ENCODE peak calls at places on chromosomes 7 and 10, in seven cellular contexts. Y is heart left ventricle, E is A549, O is stomach, V is lower lobe of right lung, N is left ventricle myocardium inferior, K is adrenal gland. L is an unnamed sample.
A peak's percentile ranks its signal among the peaks of the same experiment; 100 is the strongest.

GRCh38 chr10:80265740-80266512 is 23.5 kb downstream of the MAT1A start:
- DNase-seq in E (no peak), N (no peak), K (no peak), Y (no peak), V (no peak), O (no peak), L (no peak)

GRCh38 chr7:12728192-12728538 is 40.7 kb downstream of the ARL4A start:
- DNase-seq in N (no peak), K (no peak), V (no peak), E (no peak), O (no peak), Y (peak; percentile 25), L (no peak)

GRCh38 chr7:129975309-129975708 is 22.5 kb upstream of the UBE2H start:
- DNase-seq in N (no peak), O (no peak), E (no peak), Y (no peak), K (no peak), V (no peak), L (no peak)

GRCh38 chr7:157526604-157527003 is 189.8 kb downstream of the DNAJB6 start:
- DNase-seq in N (no peak), O (peak; percentile 21), Y (no peak), K (no peak), V (no peak), E (no peak), L (peak; percentile 45)

GRCh38 chr7:87225696-87226095 is 6.2 kb upstream of the TMEM243 start:
- DNase-seq in K (no peak), E (peak; percentile 26), O (no peak), V (no peak), N (no peak), Y (no peak), L (no peak)

GRCh38 chr7:123608991-123609882 is 7.6 kb downstream of the ASB15 start:
- DNase-seq in N (no peak), E (no peak), Y (no peak), O (no peak), V (no peak), K (no peak), L (no peak)

GRCh38 chr10:124211921-124212320 is 118.5 kb upstream of the CHST15 start:
- DNase-seq in E (no peak), K (no peak), Y (no peak), N (no peak), O (no peak), V (no peak), L (no peak)

GRCh38 chr7:117008849-117009531 is 55.7 kb downstream of the ST7 start:
- DNase-seq in V (no peak), N (no peak), O (no peak), Y (no peak), K (no peak), E (no peak), L (no peak)

GRCh38 chr7:120996333-120996982 is 7.9 kb downstream of the CPED1 start:
- DNase-seq in Y (peak; percentile 89), E (no peak), N (peak; percentile 21), V (peak; percentile 48), O (peak; percentile 75), K (peak; percentile 87), L (peak; percentile 73)

GRCh38 chr10:4315529-4315928 is 510.5 kb upstream of the AKR1E2 start:
- DNase-seq in N (no peak), K (no peak), Y (peak; percentile 68), O (no peak), V (no peak), E (no peak), L (no peak)

GRCh38 chr7:98398567-98399372 is 2.1 kb downstream of the BAIAP2L1 start:
- DNase-seq in E (peak; percentile 70), N (no peak), Y (no peak), K (no peak), V (no peak), O (no peak), L (no peak)

GRCh38 chr10:59977486-59977885 is 71.1 kb upstream of the CCDC6 start:
- DNase-seq in V (no peak), Y (no peak), N (no peak), E (no peak), K (no peak), O (no peak), L (no peak)

GRCh38 chr7:148687555-148687954 is 11.1 kb upstream of the CUL1 start:
- DNase-seq in N (no peak), K (no peak), O (no peak), E (no peak), V (no peak), Y (no peak), L (no peak)

GRCh38 chr7:148434181-148434769 is 156.3 kb upstream of the C7orf33 start:
- DNase-seq in K (no peak), O (no peak), E (no peak), V (no peak), N (no peak), Y (no peak), L (no peak)

GRCh38 chr10:129631870-129632623 is 165.0 kb downstream of the MGMT start:
- DNase-seq in E (no peak), O (no peak), V (no peak), K (no peak), Y (no peak), N (no peak), L (no peak)

GRCh38 chr10:52030975-52031374 is 283.1 kb upstream of the DKK1 start:
- DNase-seq in N (no peak), O (no peak), K (no peak), Y (no peak), V (no peak), E (no peak), L (no peak)

GRCh38 chr10:93445097-93445960 is 36.8 kb downstream of the MYOF start:
- DNase-seq in E (peak; percentile 99), O (peak; percentile 97), N (peak; percentile 81), V (peak; percentile 96), Y (peak; percentile 83), K (peak; percentile 90), L (peak; percentile 98)

DNA sequence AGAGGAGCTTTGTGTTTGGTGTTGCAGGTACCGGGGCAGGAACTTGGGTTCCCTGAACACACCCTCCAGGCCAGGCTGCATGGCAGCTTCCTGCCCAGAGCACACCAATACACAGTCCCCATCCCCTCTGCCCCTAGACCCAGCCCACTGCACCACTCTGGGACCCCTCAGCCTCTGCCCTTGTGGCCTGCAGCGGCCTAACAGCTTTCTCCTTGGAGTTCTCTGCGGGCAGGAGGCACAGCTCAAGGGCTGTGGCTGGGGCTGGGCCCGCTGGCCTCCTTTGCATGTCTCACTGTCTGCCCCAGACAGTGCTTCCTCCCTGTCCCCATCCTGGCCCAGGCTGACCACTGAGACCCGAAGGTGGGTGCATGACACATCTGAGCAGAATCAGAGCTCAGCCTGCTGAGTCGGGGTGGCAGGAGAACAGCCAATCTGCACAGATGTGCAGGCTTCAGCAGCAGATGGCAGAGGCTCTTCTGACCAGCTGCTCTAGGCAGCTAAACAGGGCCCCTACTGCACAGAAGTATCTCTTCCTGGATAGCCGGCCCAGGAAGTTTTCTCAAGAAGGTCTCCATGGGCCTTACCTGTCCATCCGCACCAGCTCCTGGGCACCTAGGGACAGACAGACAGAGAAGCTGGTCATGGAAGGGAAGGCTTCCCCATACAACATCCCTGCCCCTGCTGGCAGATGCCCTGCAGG is 20.8 kb downstream of the VSIR start:
- DNase-seq in O (no peak), Y (no peak), K (no peak), N (no peak), E (no peak), V (no peak), L (no peak)
- H3K4me1 ChIP-seq in O (peaks cover 43% of the 10 kb centered on the region), Y (peaks cover 30% of the 10 kb centered on the region), K (peaks cover 21% of the 10 kb centered on the region), N (peaks cover 97% of the 10 kb centered on the region), E (peaks cover 15% of the 10 kb centered on the region), V (peaks cover 93% of the 10 kb centered on the region), L (peaks cover 2% of the 10 kb centered on the region)

GRCh38 chr10:48231699-48232315 is 42.7 kb downstream of the FRMPD2 start:
- DNase-seq in N (no peak), O (no peak), K (no peak), V (no peak), E (no peak), Y (no peak), L (no peak)

GRCh38 chr10:48234807-48235206 is 39.7 kb downstream of the FRMPD2 start:
- DNase-seq in O (no peak), E (no peak), K (no peak), Y (no peak), V (no peak), N (no peak), L (peak; percentile 11)

GRCh38 chr10:48232717-48233447 is 41.6 kb downstream of the FRMPD2 start:
- DNase-seq in K (no peak), O (no peak), Y (no peak), E (no peak), N (no peak), V (no peak), L (no peak)

GRCh38 chr10:48234295-48234694 is 40.2 kb downstream of the FRMPD2 start:
- DNase-seq in E (no peak), N (no peak), Y (no peak), O (no peak), V (no peak), K (no peak), L (no peak)

DNA sequence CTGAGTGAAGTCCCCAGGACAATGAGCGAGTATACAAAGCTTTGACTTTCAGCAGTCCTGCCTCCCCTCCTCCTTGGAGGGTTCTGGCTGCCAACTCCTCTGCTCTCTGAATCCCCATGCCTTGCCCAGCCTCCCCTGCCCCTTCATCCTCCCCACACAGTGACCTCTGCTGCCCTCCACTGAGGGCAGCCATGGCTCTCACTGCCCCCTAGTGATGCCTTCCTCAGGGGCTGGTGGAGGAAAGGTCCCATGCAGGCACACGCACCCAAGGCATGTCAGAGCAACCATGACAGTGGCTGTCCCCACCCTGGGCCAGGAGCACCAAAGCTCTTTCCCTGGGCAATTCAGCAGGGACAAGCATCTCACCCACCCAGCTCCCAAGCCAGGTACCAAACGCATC is 40.9 kb downstream of the FRMPD2 start:
- DNase-seq in O (no peak), E (no peak), V (no peak), Y (no peak), K (no peak), N (no peak), L (no peak)
- TF ChIP-seq CTCF in O (no peak), E (no peak), V (no peak), Y (no peak), K (no peak), N (no peak), L (no peak)

DNA sequence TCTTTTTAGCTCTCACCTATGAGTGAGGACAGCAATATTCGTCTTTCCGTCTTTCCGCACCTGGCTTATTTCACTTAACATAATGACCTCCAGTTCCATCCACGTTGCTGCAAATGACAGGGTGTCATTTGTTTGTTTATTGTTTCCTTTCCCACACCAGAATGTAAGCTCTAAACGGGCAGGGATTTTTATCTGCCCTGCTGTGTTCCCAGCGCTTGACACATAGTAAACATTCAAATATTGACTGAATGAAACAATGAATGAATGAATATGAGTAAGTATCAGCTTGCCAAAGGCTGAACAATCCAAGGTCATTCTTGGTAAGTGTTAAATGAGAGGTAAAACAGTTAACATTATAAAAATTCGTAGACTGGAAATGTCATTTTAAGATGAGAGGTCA is 12.8 kb downstream of the SH3PXD2A start:
- DNase-seq in V (no peak), K (no peak), E (no peak), N (no peak), O (no peak), Y (no peak), L (no peak)
- H3K4me1 ChIP-seq in V (peaks cover 49% of the 10 kb centered on the region), K (peaks cover 18% of the 10 kb centered on the region), E (peaks cover 3% of the 10 kb centered on the region), N (peaks cover 88% of the 10 kb centered on the region), O (peaks cover 31% of the 10 kb centered on the region), Y (peaks cover 43% of the 10 kb centered on the region), L (peaks cover 6% of the 10 kb centered on the region)

DNA sequence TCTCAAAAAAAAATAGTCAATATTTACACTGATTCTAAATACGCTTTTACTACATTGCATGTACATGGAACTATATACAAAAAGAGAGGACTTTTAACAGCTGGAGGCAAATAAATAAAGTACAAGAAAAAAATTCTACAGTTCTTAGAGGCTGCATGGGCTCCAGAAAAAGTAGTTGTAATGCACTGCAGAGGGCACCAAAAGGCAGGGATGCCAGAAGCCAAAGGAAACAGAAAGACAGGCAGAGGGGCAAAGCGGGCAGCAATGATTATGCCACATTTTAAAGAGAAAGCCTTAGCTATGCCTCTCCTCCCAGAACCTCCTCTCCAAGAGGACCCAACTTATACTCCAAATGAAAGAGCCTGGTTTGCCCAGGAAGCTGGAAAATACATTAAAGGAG is 11.6 kb upstream of the ADCK2 start:
- DNase-seq in V (no peak), K (no peak), Y (no peak), O (no peak), N (no peak), E (peak; percentile 28), L (no peak)
- TF ChIP-seq CTCF in V (no peak), K (no peak), Y (no peak), O (no peak), N (no peak), E (no peak), L (peak; percentile 65)

L was measured in RWPE2.